ENCODE peak calls at places on chromosomes 7 and 10, in four cellular contexts. One of them, this sample, is unnamed.

GRCh38 chr7:138468244-138469123 is 8.4 kb downstream of the TRIM24 start:
- DNase-seq in AG08395: no peak
- DNase-seq in Calu3: no peak
- DNase-seq in K562: no peak
- DNase-seq in this sample: no peak

GRCh38 chr10:43228783-43229207 is 38.1 kb downstream of the RASGEF1A start:
- DNase-seq in AG08395: no peak
- DNase-seq in Calu3: no peak
- DNase-seq in K562: no peak
- DNase-seq in this sample: no peak

GRCh38 chr7:116097365-116098009 is 66.9 kb upstream of the TFEC start:
- DNase-seq in AG08395: peak
- DNase-seq in Calu3: peak
- DNase-seq in K562: peak
- DNase-seq in this sample: peak

GRCh38 chr10:110865184-110865803 is 6.4 kb upstream of the PDCD4 start:
- DNase-seq in AG08395: peak
- DNase-seq in Calu3: no peak
- DNase-seq in K562: no peak
- DNase-seq in this sample: peak

GRCh38 chr10:6576326-6576725 is 3.8 kb downstream of the PRKCQ start:
- DNase-seq in AG08395: no peak
- DNase-seq in Calu3: no peak
- DNase-seq in K562: no peak
- DNase-seq in this sample: no peak

GRCh38 chr10:110994406-110994805 is 75.0 kb downstream of the SHOC2 start:
- DNase-seq in AG08395: no peak
- DNase-seq in Calu3: no peak
- DNase-seq in K562: no peak
- DNase-seq in this sample: no peak

GRCh38 chr7:94394399-94395140 is at the start of gene COL1A2:
- DNase-seq in AG08395: peak
- DNase-seq in Calu3: no peak
- DNase-seq in K562: no peak
- DNase-seq in this sample: peak

GRCh38 chr7:38476764-38477163 is 154.4 kb downstream of the AMPH start:
- DNase-seq in AG08395: no peak
- DNase-seq in Calu3: no peak
- DNase-seq in K562: no peak
- DNase-seq in this sample: no peak

GRCh38 chr7:80875537-80876120 is 43.2 kb downstream of the SEMA3C start:
- DNase-seq in AG08395: no peak
- DNase-seq in Calu3: no peak
- DNase-seq in K562: no peak
- DNase-seq in this sample: no peak

GRCh38 chr7:111827863-111828504 is 265.7 kb upstream of the IMMP2L start:
- DNase-seq in AG08395: peak
- DNase-seq in Calu3: no peak
- DNase-seq in K562: no peak
- DNase-seq in this sample: peak

GRCh38 chr7:44979481-44980392 is 922 bp upstream of the MYO1G start:
- DNase-seq in AG08395: peak
- DNase-seq in Calu3: no peak
- DNase-seq in K562: no peak
- DNase-seq in this sample: peak

GRCh38 chr7:115145512-115145911 is 223.6 kb downstream of the MDFIC start:
- DNase-seq in AG08395: peak
- DNase-seq in Calu3: no peak
- DNase-seq in K562: no peak
- DNase-seq in this sample: peak

GRCh38 chr10:123428302-123428701 is 237.9 kb upstream of the GPR26 start:
- DNase-seq in AG08395: no peak
- DNase-seq in Calu3: peak
- DNase-seq in K562: no peak
- DNase-seq in this sample: no peak

GRCh38 chr10:124172241-124172661 is 78.9 kb upstream of the CHST15 start:
- DNase-seq in AG08395: no peak
- DNase-seq in Calu3: no peak
- DNase-seq in K562: no peak
- DNase-seq in this sample: no peak

GRCh38 chr10:112517381-112517976 is 70.5 kb downstream of the VTI1A start:
- DNase-seq in AG08395: no peak
- DNase-seq in Calu3: peak
- DNase-seq in K562: no peak
- DNase-seq in this sample: peak

GRCh38 chr7:137609500-137609899 is 237.3 kb downstream of the DGKI start:
- DNase-seq in AG08395: no peak
- DNase-seq in Calu3: no peak
- DNase-seq in K562: no peak
- DNase-seq in this sample: no peak

GRCh38 chr7:112665709-112666108 is 124.5 kb downstream of the TMEM168 start:
- DNase-seq in AG08395: no peak
- DNase-seq in Calu3: no peak
- DNase-seq in K562: no peak
- DNase-seq in this sample: peak

GRCh38 chr7:28986723-28987122 is 28.6 kb upstream of the TRIL start:
- DNase-seq in AG08395: peak
- DNase-seq in Calu3: no peak
- DNase-seq in K562: no peak
- DNase-seq in this sample: peak

GRCh38 chr7:42693722-42694121 is 218.1 kb downstream of the C7orf25 start:
- DNase-seq in AG08395: no peak
- DNase-seq in Calu3: no peak
- DNase-seq in K562: no peak
- DNase-seq in this sample: no peak

GRCh38 chr10:7046615-7047014 is 364.2 kb downstream of the SFMBT2 start:
- DNase-seq in AG08395: no peak
- DNase-seq in Calu3: no peak
- DNase-seq in K562: no peak
- DNase-seq in this sample: no peak

GRCh38 chr7:44431091-44431608 is 59.3 kb downstream of the NUDCD3 start:
- DNase-seq in AG08395: no peak
- DNase-seq in Calu3: no peak
- DNase-seq in K562: no peak
- DNase-seq in this sample: no peak

GRCh38 chr10:104391150-104391968 is 37.7 kb downstream of the CFAP58 start:
- DNase-seq in AG08395: no peak
- DNase-seq in Calu3: peak
- DNase-seq in K562: peak
- DNase-seq in this sample: peak

GRCh38 chr7:91953618-91954017 is 13.0 kb downstream of the AKAP9 start:
- DNase-seq in AG08395: no peak
- DNase-seq in Calu3: no peak
- DNase-seq in K562: peak
- DNase-seq in this sample: peak

GRCh38 chr7:39187130-39187529 is 209.4 kb downstream of the POU6F2 start:
- DNase-seq in AG08395: no peak
- DNase-seq in Calu3: no peak
- DNase-seq in K562: no peak
- DNase-seq in this sample: no peak

GRCh38 chr10:132542086-132542775 is 4.6 kb downstream of the INPP5A start:
- DNase-seq in AG08395: no peak
- DNase-seq in Calu3: no peak
- DNase-seq in K562: no peak
- DNase-seq in this sample: no peak

GRCh38 chr7:20784311-20785210 is 2.1 kb downstream of the SP8 start:
- DNase-seq in AG08395: no peak
- DNase-seq in Calu3: peak
- DNase-seq in K562: no peak
- DNase-seq in this sample: peak

GRCh38 chr7:6510476-6511133 is 40.7 kb downstream of the GRID2IP start:
- DNase-seq in AG08395: no peak
- DNase-seq in Calu3: no peak
- DNase-seq in K562: no peak
- DNase-seq in this sample: no peak

GRCh38 chr7:93043393-93043985 is 74.3 kb downstream of the SAMD9 start:
- DNase-seq in AG08395: peak
- DNase-seq in Calu3: peak
- DNase-seq in K562: no peak
- DNase-seq in this sample: peak

GRCh38 chr7:6167587-6168154 is 104.8 kb downstream of the CYTH3 start:
- DNase-seq in AG08395: no peak
- DNase-seq in Calu3: no peak
- DNase-seq in K562: no peak
- DNase-seq in this sample: no peak

GRCh38 chr7:24135003-24135817 is 148.8 kb upstream of the NPY start:
- DNase-seq in AG08395: no peak
- DNase-seq in Calu3: no peak
- DNase-seq in K562: no peak
- DNase-seq in this sample: no peak

GRCh38 chr10:20415684-20416083 is 481.4 kb downstream of the NEBL start:
- DNase-seq in AG08395: no peak
- DNase-seq in Calu3: no peak
- DNase-seq in K562: no peak
- DNase-seq in this sample: no peak

GRCh38 chr10:99393683-99394082 is 36.7 kb downstream of the GOT1 start:
- DNase-seq in AG08395: no peak
- DNase-seq in Calu3: no peak
- DNase-seq in K562: no peak
- DNase-seq in this sample: no peak

GRCh38 chr10:101843032-101843991 is at the start of gene KCNIP2:
- DNase-seq in AG08395: no peak
- DNase-seq in Calu3: peak
- DNase-seq in K562: peak
- DNase-seq in this sample: no peak

GRCh38 chr10:84095821-84096497 is 43.4 kb upstream of the GHITM start:
- DNase-seq in AG08395: no peak
- DNase-seq in Calu3: no peak
- DNase-seq in K562: no peak
- DNase-seq in this sample: peak

GRCh38 chr7:26584964-26585650 is 279.3 kb downstream of the SKAP2 start:
- DNase-seq in AG08395: no peak
- DNase-seq in Calu3: no peak
- DNase-seq in K562: no peak
- DNase-seq in this sample: no peak

GRCh38 chr10:78952686-78953085 is 116.1 kb upstream of the ZMIZ1 start:
- DNase-seq in AG08395: peak
- DNase-seq in Calu3: no peak
- DNase-seq in K562: no peak
- DNase-seq in this sample: no peak

GRCh38 chr7:38105874-38106483 is 72.1 kb upstream of the STARD3NL start:
- DNase-seq in AG08395: peak
- DNase-seq in Calu3: peak
- DNase-seq in K562: peak
- DNase-seq in this sample: peak